ENCODE peak calls at places on chromosomes 6 and 20, in eight cellular contexts. F is upper lobe of right lung, M is keratinocyte, U is pancreas, K is tibial nerve, V is psoas muscle, R is body of pancreas, L is Caco-2. B is an unnamed sample.

GRCh38 chr6:56479381-56479780 is 163.3 kb downstream of the DST start:
- DNase-seq in F (no peak), L (no peak), U (no peak), V (no peak), R (no peak), M (no peak), K (no peak), B (no peak)

GRCh38 chr20:11919571-11919970 is 1.9 kb downstream of the BTBD3 start:
- DNase-seq in U (no peak), M (no peak), F (no peak), L (no peak), V (no peak), K (no peak), R (no peak), B (no peak)

GRCh38 chr6:53827485-53827884 is 32.7 kb downstream of the LRRC1 start:
- DNase-seq in L (no peak), R (no peak), V (no peak), M (no peak), K (no peak), F (no peak), U (no peak), B (no peak)

GRCh38 chr6:132320007-132320406 is 81.3 kb downstream of the MOXD1 start:
- DNase-seq in F (no peak), V (no peak), L (no peak), M (no peak), R (no peak), K (no peak), U (no peak), B (no peak)

GRCh38 chr20:10376271-10377075 is 57.5 kb downstream of the MKKS start:
- DNase-seq in R (no peak), L (no peak), U (no peak), V (no peak), K (no peak), F (no peak), M (no peak), B (no peak)

GRCh38 chr6:29853245-29853644 is 25.6 kb downstream of the HLA-G start:
- DNase-seq in R (no peak), K (no peak), V (no peak), F (no peak), L (no peak), M (no peak), U (no peak), B (no peak)

GRCh38 chr20:39849664-39850063 is 839.4 kb downstream of the MAFB start:
- DNase-seq in L (no peak), U (peak; percentile 70), M (peak; percentile 7), V (peak; percentile 89), F (peak; percentile 72), K (peak; percentile 61), R (peak; percentile 45), B (peak; percentile 83)

GRCh38 chr20:46551508-46552280 is 1.2 kb upstream of the OCSTAMP start:
- DNase-seq in K (no peak), V (no peak), U (no peak), R (no peak), M (no peak), F (no peak), L (peak; percentile 39), B (no peak)

GRCh38 chr6:53734473-53735299 is 60.1 kb upstream of the LRRC1 start:
- DNase-seq in U (no peak), R (peak; percentile 46), F (no peak), M (peak; percentile 75), K (no peak), V (no peak), L (peak; percentile 86), B (no peak)

GRCh38 chr6:25558155-25558817 is 93.7 kb upstream of the SCGN start:
- DNase-seq in F (no peak), K (no peak), M (no peak), U (no peak), V (no peak), L (no peak), R (no peak), B (no peak)

GRCh38 chr20:50221501-50222323 is 31.1 kb downstream of the CEBPB start:
- DNase-seq in K (no peak), L (no peak), F (no peak), V (no peak), M (no peak), R (no peak), U (peak; percentile 12), B (peak; percentile 91)

GRCh38 chr20:49676581-49677291 is 36.9 kb downstream of the B4GALT5 start:
- DNase-seq in V (no peak), F (no peak), M (no peak), K (no peak), L (no peak), U (no peak), R (no peak), B (no peak)

GRCh38 chr6:10136636-10137035 is 278.2 kb downstream of the TFAP2A start:
- DNase-seq in F (no peak), U (no peak), R (no peak), V (no peak), K (no peak), M (peak; percentile 90), L (no peak), B (peak; percentile 72)

GRCh38 chr6:128599036-128599435 is 78.6 kb upstream of the PTPRK start:
- DNase-seq in F (no peak), M (no peak), K (no peak), V (no peak), U (no peak), L (no peak), R (no peak), B (no peak)

GRCh38 chr6:132483779-132484679 is 28.9 kb downstream of the STX7 start:
- DNase-seq in L (no peak), V (no peak), F (no peak), K (peak; percentile 43), M (peak; percentile 9), U (no peak), R (peak; percentile 40), B (no peak)

DNA sequence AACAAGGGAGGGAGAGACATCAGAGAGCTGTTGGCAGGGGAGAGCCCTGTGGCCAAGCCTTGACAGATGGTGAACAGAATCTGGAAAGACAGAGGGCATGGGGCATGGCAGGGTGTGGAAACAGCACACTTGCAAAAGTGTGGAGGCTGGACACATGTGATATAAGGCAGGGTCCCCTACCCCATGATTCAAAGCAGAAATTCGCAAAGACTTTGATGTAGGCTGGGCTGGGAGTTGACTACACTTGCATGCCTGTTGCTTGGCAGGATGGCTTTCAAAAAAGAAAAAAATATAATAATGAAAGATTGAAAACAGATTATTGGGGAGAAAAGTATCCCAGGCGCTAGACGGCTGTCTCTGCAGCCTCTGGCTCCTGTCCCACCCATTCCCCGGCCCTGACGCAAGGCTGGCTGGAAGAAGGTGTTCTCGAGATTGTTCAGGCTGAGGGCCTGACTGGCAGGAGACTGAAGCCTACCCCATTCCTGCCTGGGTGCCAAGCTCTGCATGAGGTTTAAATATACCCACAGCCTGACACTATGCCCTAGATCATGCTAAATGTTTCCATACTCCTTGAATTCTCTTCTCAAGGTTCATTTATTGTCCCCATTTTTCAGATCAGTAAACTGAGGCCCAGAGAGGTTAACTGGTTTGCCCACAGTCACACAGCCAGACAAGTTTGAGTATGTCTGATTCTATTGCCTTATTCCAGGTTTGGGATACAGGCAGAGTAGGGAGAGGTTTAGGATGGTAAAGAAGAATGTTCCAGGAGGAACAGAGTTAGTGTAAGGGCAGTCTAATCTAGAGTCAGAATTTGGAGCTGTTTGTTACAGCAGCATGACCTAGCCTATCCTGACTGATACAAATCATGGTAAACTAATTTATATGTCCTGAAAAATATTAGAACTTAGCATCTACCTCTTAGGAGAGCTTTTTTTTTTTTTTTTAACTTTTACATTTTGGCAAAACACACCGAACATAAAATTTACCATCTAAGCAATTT is 23.4 kb upstream of the CCN5 start:
- DNase-seq in M (no peak), V (peak; percentile 88), U (no peak), R (no peak), F (peak; percentile 73), K (peak; percentile 54), L (no peak), B (no peak)
- H3K4me1 ChIP-seq in M (peaks cover 10% of the 10 kb centered on the region), V (peaks cover 30% of the 10 kb centered on the region), U (peaks cover 3% of the 10 kb centered on the region), R (no peaks in the 10 kb centered on the region), F (peaks cover 22% of the 10 kb centered on the region), K (peaks cover 28% of the 10 kb centered on the region), L (peaks cover 21% of the 10 kb centered on the region), B (peaks cover 22% of the 10 kb centered on the region)

DNA sequence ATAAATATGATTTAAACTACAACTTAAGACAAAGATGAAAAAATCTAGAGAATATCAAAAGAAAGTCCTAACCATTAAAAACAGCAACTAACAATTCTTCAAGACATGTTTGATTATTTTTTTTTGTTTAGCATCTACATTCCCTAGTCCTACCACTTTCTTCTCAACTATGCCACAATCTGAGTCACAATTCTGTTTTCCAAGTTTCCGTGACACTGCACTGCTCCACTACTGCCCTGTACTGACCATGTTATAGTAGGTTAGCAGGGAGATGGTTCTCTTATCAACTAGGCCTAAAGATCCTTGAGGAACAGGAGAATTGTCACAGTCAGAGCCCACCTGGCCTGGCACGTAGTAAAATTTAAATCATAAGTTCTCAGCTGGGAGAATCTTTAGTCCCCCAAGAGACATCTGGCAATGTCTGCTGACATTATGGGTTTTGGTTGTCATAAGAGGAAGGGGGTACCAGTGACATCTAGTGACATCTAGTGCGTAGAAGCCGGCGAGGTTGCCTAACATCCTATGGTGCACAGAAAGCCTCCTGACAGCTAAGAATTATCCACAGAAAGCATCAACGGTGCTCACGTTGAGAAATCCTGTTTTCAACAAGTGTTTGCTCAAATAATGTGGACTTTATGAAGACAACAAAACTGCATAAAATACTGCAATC is 100.5 kb downstream of the PDE10A start:
- DNase-seq in F (no peak), K (no peak), M (no peak), V (no peak), L (no peak), R (no peak), U (no peak), B (no peak)
- TF ChIP-seq CTCF in F (no peak), K (no peak), M (no peak), V (no peak), L (no peak), R (no peak), U (no peak), B (no peak)

GRCh38 chr20:56181593-56181992 is 66.9 kb upstream of the MC3R start:
- DNase-seq in R (no peak), M (no peak), V (no peak), U (no peak), K (no peak), L (no peak), F (no peak), B (no peak)

GRCh38 chr20:56174416-56174815 is 74.1 kb upstream of the MC3R start:
- DNase-seq in U (no peak), L (no peak), F (no peak), M (no peak), R (no peak), K (no peak), V (no peak), B (no peak)

GRCh38 chr20:56178219-56178618 is 70.3 kb upstream of the MC3R start:
- DNase-seq in F (no peak), U (no peak), R (no peak), M (no peak), L (no peak), K (no peak), V (no peak), B (no peak)

GRCh38 chr20:56175884-56176283 is 72.6 kb upstream of the MC3R start:
- DNase-seq in L (no peak), V (no peak), U (no peak), F (no peak), R (no peak), K (no peak), M (no peak), B (no peak)

GRCh38 chr20:56179051-56179450 is 69.5 kb upstream of the MC3R start:
- DNase-seq in K (no peak), R (no peak), F (no peak), U (no peak), M (no peak), V (no peak), L (no peak), B (no peak)
- H3K9me3 ChIP-seq in K (no peaks in the 10 kb centered on the region), R (no peaks in the 10 kb centered on the region), F (no peaks in the 10 kb centered on the region), U (no peaks in the 10 kb centered on the region), M (no peaks in the 10 kb centered on the region), V (no peaks in the 10 kb centered on the region), L (no peaks in the 10 kb centered on the region), B (no peaks in the 10 kb centered on the region)

GRCh38 chr6:142846883-142847287 is 98.1 kb downstream of the HIVEP2 start:
- DNase-seq in M (no peak), L (no peak), R (no peak), V (peak; percentile 78), K (no peak), U (no peak), F (no peak), B (peak; percentile 60)
- H3K4me1 ChIP-seq in M (peaks cover 49% of the 10 kb centered on the region), L (peaks cover 15% of the 10 kb centered on the region), R (peaks cover 35% of the 10 kb centered on the region), V (peaks cover 93% of the 10 kb centered on the region), K (peaks cover 57% of the 10 kb centered on the region), U (peaks cover 48% of the 10 kb centered on the region), F (peaks cover 48% of the 10 kb centered on the region), B (peaks cover 79% of the 10 kb centered on the region)